ENCODE peak calls at places on chromosomes 11 and 22, in nine cellular contexts. G, B, T, P, D, J, V, L and N are unnamed samples.

GRCh38 chr22:38788846-38789245 is 5.1 kb downstream of the DNAL4 start:
- DNase-seq in B (no peak), P (no peak), G (no peak), D (no peak), T (no peak), L (no peak), V (no peak), J (no peak), N (no peak)

GRCh38 chr11:100739636-100740035 is 52.5 kb downstream of the ARHGAP42 start:
- DNase-seq in D (no peak), T (peak), G (peak), B (peak), L (peak), P (no peak), V (no peak), J (no peak), N (no peak)

GRCh38 chr22:20836987-20837823 is 21.4 kb downstream of the PI4KA start:
- DNase-seq in P (no peak), T (no peak), G (no peak), V (no peak), L (no peak), D (no peak), J (no peak), B (no peak), N (no peak)

GRCh38 chr11:130653838-130654601 is 205.6 kb downstream of the ADAMTS15 start:
- DNase-seq in D (peak), J (no peak), G (no peak), T (peak), B (no peak), L (no peak), V (peak), P (no peak), N (no peak)

GRCh38 chr11:86488553-86488952 is 113.9 kb downstream of the CCDC81 start:
- DNase-seq in D (no peak), B (no peak), J (no peak), T (no peak), G (no peak), V (no peak), P (no peak), L (no peak), N (no peak)

GRCh38 chr11:16528639-16529038 is 172.3 kb upstream of the SOX6 start:
- DNase-seq in V (no peak), L (no peak), B (no peak), D (no peak), P (no peak), G (no peak), J (no peak), T (no peak), N (no peak)

GRCh38 chr22:45923812-45924211 is 53.1 kb downstream of the WNT7B start:
- DNase-seq in P (no peak), T (no peak), G (no peak), V (no peak), D (no peak), B (no peak), J (no peak), L (no peak), N (no peak)

GRCh38 chr11:33377852-33378385 is 120.7 kb downstream of the HIPK3 start:
- DNase-seq in P (no peak), B (no peak), G (peak), D (no peak), V (no peak), J (no peak), T (no peak), L (no peak), N (no peak)

GRCh38 chr11:105642870-105643269 is 33.0 kb downstream of the GRIA4 start:
- DNase-seq in T (no peak), G (no peak), V (no peak), L (no peak), P (no peak), B (no peak), J (no peak), D (no peak), N (no peak)

GRCh38 chr11:96228472-96228871 is 114.5 kb downstream of the MAML2 start:
- DNase-seq in V (peak), T (peak), P (no peak), J (no peak), G (peak), B (peak), L (peak), D (no peak), N (no peak)

GRCh38 chr11:87754685-87755084 is 420.6 kb downstream of the RAB38 start:
- DNase-seq in T (no peak), L (no peak), J (no peak), D (no peak), P (no peak), V (no peak), G (no peak), B (no peak), N (no peak)

GRCh38 chr11:126834149-126834548 is 166.4 kb downstream of the KIRREL3 start:
- DNase-seq in G (no peak), L (peak), D (no peak), V (no peak), B (no peak), J (no peak), P (no peak), T (no peak), N (no peak)

GRCh38 chr22:32509045-32509444 is 34.4 kb downstream of the FBXO7 start:
- DNase-seq in J (no peak), L (no peak), P (no peak), G (no peak), V (no peak), D (no peak), B (no peak), T (no peak), N (no peak)

GRCh38 chr22:43128928-43129424 is 14.2 kb downstream of the MCAT start:
- DNase-seq in D (peak), J (no peak), V (no peak), P (peak), B (no peak), G (no peak), L (no peak), T (no peak), N (peak)

GRCh38 chr11:47514825-47515647 is 37.9 kb downstream of the CELF1 start:
- DNase-seq in J (no peak), P (peak), G (peak), V (no peak), B (peak), L (peak), D (no peak), T (peak), N (peak)

GRCh38 chr22:18066181-18066859 is 11.5 kb upstream of the PEX26 start:
- DNase-seq in L (no peak), B (no peak), G (no peak), J (no peak), D (no peak), T (no peak), P (peak), V (no peak), N (no peak)

GRCh38 chr11:62340269-62340901 is 3.1 kb downstream of the ASRGL1 start:
- DNase-seq in G (peak), V (no peak), J (no peak), D (peak), L (peak), T (peak), P (peak), B (peak), N (peak)

GRCh38 chr11:85299247-85299646 is 327.9 kb downstream of the DLG2 start:
- DNase-seq in B (peak), D (no peak), V (no peak), P (no peak), T (no peak), G (no peak), J (no peak), L (peak), N (no peak)

GRCh38 chr11:64560139-64560771 is 30.8 kb upstream of the SLC22A12 start:
- DNase-seq in J (no peak), T (no peak), B (no peak), V (no peak), D (no peak), P (no peak), L (no peak), G (no peak), N (no peak)

DNA sequence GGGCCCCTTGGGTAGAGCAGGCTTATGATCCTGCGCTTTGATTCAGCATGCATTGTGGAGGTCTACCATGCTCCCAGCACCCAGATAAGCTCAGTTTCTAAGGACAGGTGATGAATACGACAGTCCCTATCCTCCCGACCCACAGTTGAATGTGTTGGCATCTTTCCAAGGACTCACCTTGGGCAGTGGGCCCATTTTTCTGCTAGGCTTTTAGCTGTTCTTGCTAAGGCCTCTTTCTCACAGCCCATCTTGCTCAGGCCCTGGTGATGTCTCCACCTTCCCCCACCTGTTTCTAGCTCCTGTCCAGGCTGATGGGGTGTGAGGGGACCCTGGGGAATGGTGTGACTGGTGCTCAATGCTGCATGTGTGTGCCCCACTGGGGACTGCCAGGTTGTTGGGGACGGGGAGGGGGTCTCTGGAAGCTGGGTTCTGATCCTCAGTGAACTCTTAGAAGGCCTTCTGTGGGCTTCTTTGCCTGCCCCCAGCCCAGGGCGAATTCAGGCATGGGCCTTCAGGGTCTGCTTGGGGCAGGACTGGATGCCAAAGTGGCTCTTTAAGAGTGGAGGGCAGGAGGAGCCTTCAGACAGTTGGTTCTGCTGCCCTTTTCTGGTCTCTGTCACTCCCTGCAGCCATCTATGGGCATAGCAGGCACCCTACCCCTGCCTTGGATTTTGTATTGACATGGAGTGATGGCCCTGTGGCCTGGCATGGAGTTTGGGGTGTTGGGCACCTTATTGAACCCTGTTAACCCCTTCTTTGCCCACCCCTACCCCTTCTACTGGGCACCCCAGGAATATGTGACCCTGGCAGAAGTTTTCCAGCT is 33.1 kb downstream of the PHLDB1 start:
- DNase-seq in P (no peak), D (no peak), V (no peak), B (no peak), J (no peak), L (no peak), G (no peak), T (no peak), N (no peak)
- TF ChIP-seq POLR2A in P (no peak), D (no peak), V (no peak), B (no peak), J (no peak), L (no peak), G (no peak), T (no peak), N (no peak)

GRCh38 chr11:122100222-122101080 is 15.6 kb downstream of the BLID start:
- DNase-seq in L (no peak), J (no peak), B (no peak), T (peak), D (peak), V (peak), P (no peak), G (peak), N (no peak)
- TF ChIP-seq POLR2A in L (no peak), J (no peak), B (no peak), T (peak), D (no peak), V (peak), P (no peak), G (peak), N (no peak)

DNA sequence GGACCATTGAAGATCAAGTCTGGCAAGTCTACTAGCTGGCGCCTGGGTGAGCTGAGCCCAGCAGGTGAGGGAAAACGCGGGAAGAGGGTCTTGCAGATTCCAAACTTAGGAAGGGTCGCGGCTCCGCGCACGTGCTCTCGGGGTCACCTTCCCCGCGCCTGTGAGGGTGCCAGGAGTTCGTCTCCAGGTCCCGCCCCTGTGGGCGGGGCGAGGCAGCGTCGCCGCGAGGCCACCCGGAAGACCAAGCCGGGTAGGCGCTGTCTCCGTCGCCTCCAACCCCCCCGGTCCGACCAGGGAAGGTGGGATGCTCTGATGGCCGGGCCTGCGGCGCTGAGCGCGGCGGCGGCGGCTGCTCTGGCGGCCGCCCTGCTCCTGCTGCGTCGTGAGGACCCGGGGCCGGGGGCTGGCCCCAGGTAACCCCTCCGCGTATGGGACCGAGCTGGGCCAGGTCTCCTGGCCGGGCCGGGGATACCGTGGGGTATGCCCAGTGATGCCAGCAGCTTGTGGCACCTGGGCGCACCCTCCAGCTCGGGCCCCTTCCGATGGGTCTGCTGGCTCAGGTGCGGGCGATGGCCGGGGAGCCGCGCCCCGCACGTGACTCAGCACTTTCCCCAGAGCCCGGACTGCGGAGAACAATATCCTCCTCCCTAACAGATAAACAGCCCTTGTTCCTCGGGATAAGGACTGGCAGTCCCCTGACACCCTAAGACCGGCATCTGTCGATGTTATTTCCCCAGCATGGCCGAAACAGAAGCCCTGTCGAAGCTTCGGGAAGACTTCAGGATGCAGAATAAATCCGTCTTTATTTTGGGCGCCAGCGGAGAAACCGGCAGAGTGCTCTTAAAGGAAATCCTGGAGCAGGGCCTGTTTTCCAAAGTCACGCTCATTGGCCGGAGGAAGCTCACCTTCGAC is at the start of gene HTATIP2:
- DNase-seq in L (no peak), T (peak), G (peak), B (peak), P (peak), V (peak), J (no peak), D (peak), N (peak)
- TF ChIP-seq POLR2A in L (peak), T (peak), G (peak), B (peak), P (no peak), V (peak), J (no peak), D (no peak), N (peak)

DNA sequence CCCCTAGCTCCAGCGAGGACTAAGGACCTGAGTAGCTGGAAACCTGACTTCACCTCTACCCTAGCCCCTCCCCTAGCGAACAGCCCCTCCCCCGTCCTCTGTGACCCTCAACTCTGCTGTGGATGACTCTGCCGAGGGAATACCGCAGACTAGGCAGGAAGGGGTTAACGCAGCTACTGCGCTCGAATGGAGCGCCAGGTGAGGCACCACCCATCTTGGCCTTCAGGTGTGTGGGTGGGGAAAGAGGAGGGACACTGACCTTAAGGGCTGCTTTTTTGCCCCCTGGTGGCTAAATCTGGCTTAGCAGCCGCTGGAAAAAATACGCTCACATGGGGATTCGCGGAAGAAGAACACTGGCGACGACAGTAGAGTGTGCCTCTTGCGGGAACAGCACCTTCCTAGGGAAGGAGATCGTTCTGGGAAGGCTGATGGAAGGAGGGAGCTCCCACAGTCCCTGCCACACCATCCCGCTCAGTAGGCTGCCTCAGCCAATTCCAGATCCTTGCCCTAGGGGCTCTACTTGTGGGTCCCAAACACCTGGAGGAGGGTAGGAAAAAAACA is 4.5 kb upstream of the BCL9L start:
- DNase-seq in D (peak), T (peak), L (no peak), J (no peak), G (peak), B (peak), P (peak), V (peak), N (peak)
- TF ChIP-seq POLR2A in D (no peak), T (no peak), L (no peak), J (no peak), G (no peak), B (no peak), P (peak), V (no peak), N (no peak)